ENCODE peak calls at places on chromosomes 3 and 15, in six cellular contexts. Z, E, U, Q, N and W are unnamed samples.

GRCh38 chr3:127373701-127374625 is 86.1 kb upstream of the PRR20G start:
- DNase-seq in Z (no peak), E (peak), U (no peak), Q (no peak), N (no peak), W (no peak)

GRCh38 chr3:28239108-28239507 is 2.3 kb upstream of the CMC1 start:
- DNase-seq in Z (no peak), E (no peak), U (no peak), Q (no peak), N (no peak), W (no peak)

GRCh38 chr3:183385698-183386590 is 42.5 kb downstream of the MCF2L2 start:
- DNase-seq in Z (no peak), E (peak), U (peak), Q (peak), N (no peak), W (peak)

GRCh38 chr3:133578548-133579191 is 5.2 kb downstream of the CDV3 start:
- DNase-seq in Z (no peak), E (no peak), U (no peak), Q (peak), N (no peak), W (no peak)

GRCh38 chr3:112136959-112137693 is 4.1 kb upstream of the GCSAM start:
- DNase-seq in Z (no peak), E (no peak), U (no peak), Q (peak), N (no peak), W (no peak)

GRCh38 chr3:21170964-21171363 is 580.0 kb downstream of the ZNF385D start:
- DNase-seq in Z (no peak), E (no peak), U (no peak), Q (no peak), N (no peak), W (peak)

GRCh38 chr3:169811606-169812123 is 1.0 kb upstream of the LRRIQ4 start:
- DNase-seq in Z (no peak), E (no peak), U (no peak), Q (peak), N (no peak), W (peak)

GRCh38 chr3:151772825-151773480 is 39.2 kb downstream of the AADACL2 start:
- DNase-seq in Z (no peak), E (no peak), U (no peak), Q (no peak), N (no peak), W (no peak)

GRCh38 chr3:52301042-52301441 is 13.4 kb downstream of the GLYCTK start:
- DNase-seq in Z (no peak), E (no peak), U (no peak), Q (no peak), N (no peak), W (no peak)

GRCh38 chr3:43062556-43063040 is 43.3 kb downstream of the POMGNT2 start:
- DNase-seq in Z (no peak), E (no peak), U (no peak), Q (no peak), N (no peak), W (no peak)

GRCh38 chr3:132716372-132716771 is 5.8 kb downstream of the NPHP3 start:
- DNase-seq in Z (no peak), E (no peak), U (no peak), Q (no peak), N (no peak), W (no peak)

GRCh38 chr3:64533565-64534317 is 154.1 kb downstream of the ADAMTS9 start:
- DNase-seq in Z (peak), E (peak), U (peak), Q (peak), N (peak), W (peak)

GRCh38 chr15:48046813-48047483 is 73.8 kb upstream of the SLC24A5 start:
- DNase-seq in Z (no peak), E (no peak), U (no peak), Q (no peak), N (no peak), W (no peak)

GRCh38 chr3:105686324-105686897 is 182.4 kb downstream of the CBLB start:
- DNase-seq in Z (no peak), E (no peak), U (no peak), Q (peak), N (no peak), W (no peak)

GRCh38 chr3:196163687-196164493 is 47.3 kb downstream of the ZDHHC19 start:
- DNase-seq in Z (no peak), E (no peak), U (peak), Q (no peak), N (no peak), W (no peak)

GRCh38 chr3:100277255-100277800 is 16.5 kb downstream of the TBC1D23 start:
- DNase-seq in Z (no peak), E (no peak), U (no peak), Q (peak), N (no peak), W (no peak)

GRCh38 chr15:49734831-49735508 is 114.1 kb downstream of the DTWD1 start:
- DNase-seq in Z (no peak), E (no peak), U (no peak), Q (no peak), N (no peak), W (no peak)

GRCh38 chr3:10392244-10392643 is 71.3 kb upstream of the SEC13 start:
- DNase-seq in Z (no peak), E (no peak), U (no peak), Q (no peak), N (no peak), W (no peak)

GRCh38 chr15:40930430-40931299 is 1.5 kb downstream of the DLL4 start:
- DNase-seq in Z (peak), E (no peak), U (peak), Q (peak), N (no peak), W (no peak)

GRCh38 chr15:40928351-40928974 is 677 bp upstream of the DLL4 start:
- DNase-seq in Z (no peak), E (no peak), U (no peak), Q (no peak), N (no peak), W (no peak)

GRCh38 chr15:40929730-40930429 is 740 bp downstream of the DLL4 start:
- DNase-seq in Z (peak), E (peak), U (peak), Q (peak), N (no peak), W (no peak)

GRCh38 chr15:40927497-40928346 is 1.4 kb upstream of the DLL4 start:
- DNase-seq in Z (no peak), E (no peak), U (no peak), Q (no peak), N (no peak), W (no peak)

GRCh38 chr15:40928975-40929729 is at the start of gene DLL4:
- DNase-seq in Z (no peak), E (peak), U (peak), Q (peak), N (peak), W (no peak)
- TF ChIP-seq POLR2A in Z (peak), E (no peak), U (peak), Q (peak), N (peak), W (no peak)

GRCh38 chr3:186993210-186993782 is 63.0 kb downstream of the ST6GAL1 start:
- DNase-seq in Z (no peak), E (no peak), U (no peak), Q (no peak), N (no peak), W (no peak)

GRCh38 chr3:186997061-186998054 is 67.0 kb downstream of the ST6GAL1 start:
- DNase-seq in Z (no peak), E (no peak), U (no peak), Q (no peak), N (no peak), W (no peak)

GRCh38 chr3:186993940-186994670 is 63.8 kb downstream of the ST6GAL1 start:
- DNase-seq in Z (no peak), E (no peak), U (no peak), Q (peak), N (no peak), W (no peak)

GRCh38 chr3:186998937-186999368 is 68.6 kb downstream of the ST6GAL1 start:
- DNase-seq in Z (no peak), E (no peak), U (no peak), Q (no peak), N (no peak), W (no peak)

DNA sequence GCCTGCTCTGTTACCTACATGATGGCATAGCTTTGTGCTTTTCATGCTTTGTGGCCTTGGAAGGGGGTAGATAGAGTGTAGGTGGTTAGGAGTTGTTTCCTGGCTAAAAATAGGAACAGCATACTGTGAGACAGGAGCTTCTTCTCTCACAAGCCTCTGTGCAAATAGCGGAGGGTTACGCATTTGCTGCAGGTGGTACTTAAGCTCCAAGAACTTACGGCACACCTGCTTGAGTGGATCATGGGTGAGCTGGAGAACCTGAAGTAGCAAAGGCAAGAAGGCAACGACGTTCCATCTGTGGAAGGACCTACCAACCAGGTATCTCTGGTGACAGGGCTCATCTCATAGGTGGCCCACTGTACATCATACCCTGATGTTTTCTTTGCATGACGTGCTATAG is 66.0 kb downstream of the ST6GAL1 start:
- DNase-seq in Z (no peak), E (no peak), U (no peak), Q (no peak), N (no peak), W (no peak)
- TF ChIP-seq POLR2A in Z (no peak), E (no peak), U (no peak), Q (no peak), N (no peak), W (no peak)

GRCh38 chr15:40847225-40847961 is 3.5 kb downstream of the SPINT1 start:
- DNase-seq in Z (no peak), E (peak), U (peak), Q (peak), N (peak), W (peak)
- TF ChIP-seq POLR2A in Z (no peak), E (no peak), U (no peak), Q (no peak), N (no peak), W (no peak)

DNA sequence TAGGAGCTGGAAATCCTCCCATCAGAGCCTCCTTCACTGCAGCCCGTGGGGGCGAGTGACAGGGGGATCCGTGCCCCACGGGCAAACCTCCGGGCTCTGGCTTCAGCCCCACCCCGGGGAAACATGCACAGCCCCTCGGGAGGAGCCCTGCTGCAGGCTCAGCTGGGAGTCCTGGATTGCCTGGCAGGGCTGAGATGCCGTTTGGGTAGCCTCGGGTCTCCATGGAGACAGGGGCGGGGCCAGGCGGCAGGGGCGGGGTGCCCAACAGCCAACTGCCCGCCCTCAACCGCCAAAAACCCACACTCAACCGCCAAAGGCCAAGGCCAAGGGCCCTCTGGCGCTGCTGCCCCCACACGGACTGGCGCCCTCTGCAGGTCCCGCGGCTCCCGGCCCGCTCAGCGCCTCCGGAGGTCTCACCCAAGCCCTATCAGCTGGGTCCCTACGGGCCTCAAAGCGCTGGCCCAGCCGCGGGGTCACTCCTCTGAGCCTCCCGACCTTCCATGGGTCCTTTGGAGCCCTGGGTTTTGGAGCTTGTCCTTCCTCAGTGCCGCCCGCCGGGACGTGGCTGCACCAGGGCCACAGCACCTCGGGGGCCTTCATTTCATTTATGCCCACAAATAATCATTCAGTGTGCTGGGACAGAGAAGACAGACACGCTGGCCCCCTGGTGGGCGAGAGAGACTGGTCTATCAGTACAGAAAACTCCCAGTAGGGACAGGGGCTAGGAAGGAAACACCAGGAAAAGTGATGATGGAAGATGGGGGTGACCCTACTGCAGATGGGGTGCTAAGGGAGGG is 33.5 kb upstream of the ACAD9 start:
- DNase-seq in Z (peak), E (peak), U (peak), Q (peak), N (peak), W (peak)
- TF ChIP-seq POLR2A in Z (no peak), E (no peak), U (no peak), Q (no peak), N (no peak), W (no peak)

GRCh38 chr3:125146601-125147490 is 65.7 kb downstream of the SLC12A8 start:
- DNase-seq in Z (no peak), E (no peak), U (peak), Q (no peak), N (no peak), W (no peak)
- TF ChIP-seq POLR2A in Z (no peak), E (no peak), U (no peak), Q (no peak), N (no peak), W (no peak)

GRCh38 chr3:120678984-120679383 is 3.1 kb downstream of the HGD start:
- DNase-seq in Z (no peak), E (no peak), U (no peak), Q (no peak), N (no peak), W (no peak)

GRCh38 chr3:120681018-120681417 is 1.0 kb downstream of the HGD start:
- DNase-seq in Z (no peak), E (no peak), U (no peak), Q (no peak), N (no peak), W (no peak)

GRCh38 chr3:120682095-120682681 is at the start of gene HGD:
- DNase-seq in Z (no peak), E (peak), U (no peak), Q (peak), N (peak), W (no peak)

GRCh38 chr3:120681506-120682038 is 467 bp downstream of the HGD start:
- DNase-seq in Z (no peak), E (no peak), U (no peak), Q (no peak), N (no peak), W (no peak)

GRCh38 chr3:120680193-120680894 is 1.7 kb downstream of the HGD start:
- DNase-seq in Z (no peak), E (no peak), U (no peak), Q (no peak), N (no peak), W (no peak)
- TF ChIP-seq POLR2A in Z (no peak), E (no peak), U (no peak), Q (no peak), N (no peak), W (no peak)

GRCh38 chr15:42359249-42359648 is at the start of gene CAPN3:
- DNase-seq in Z (no peak), E (no peak), U (no peak), Q (no peak), N (no peak), W (no peak)
- TF ChIP-seq POLR2A in Z (no peak), E (no peak), U (no peak), Q (no peak), N (no peak), W (no peak)